ENCODE peak calls at places on chromosomes 11 and 22, in nine cellular contexts. J is AG04450, G is right atrium auricular region, L is epithelial cell of esophagus, I is H9, H is astrocyte of the spinal cord, F is fibroblast of lung, N is RWPE1, R is AG10803. A is an unnamed sample.

GRCh38 chr22:50523806-50524663 is 1.4 kb downstream of the SCO2 start:
- DNase-seq in J (no peak), H (no peak), L (peak), I (no peak), N (no peak), G (no peak), F (no peak), R (no peak), A (no peak)

GRCh38 chr11:27392715-27393114 is 29.7 kb upstream of the CCDC34 start:
- DNase-seq in R (peak), G (no peak), N (no peak), I (no peak), J (peak), L (peak), F (peak), H (peak), A (no peak)

GRCh38 chr22:32814289-32814865 is 12.9 kb downstream of the TIMP3 start:
- DNase-seq in J (no peak), H (no peak), N (no peak), G (no peak), R (peak), L (no peak), I (no peak), F (no peak), A (no peak)

GRCh38 chr11:132463941-132464340 is 1068.4 kb downstream of the OPCML start:
- DNase-seq in N (no peak), J (no peak), F (peak), R (peak), I (no peak), G (no peak), L (no peak), H (no peak), A (no peak)

GRCh38 chr11:43981006-43981405 is 38.6 kb downstream of the C11orf96 start:
- DNase-seq in H (no peak), L (no peak), F (no peak), N (no peak), R (no peak), G (no peak), J (no peak), I (no peak), A (no peak)

GRCh38 chr11:110776091-110776490 is 63.9 kb upstream of the ARHGAP20 start:
- DNase-seq in I (no peak), N (no peak), R (no peak), G (no peak), J (no peak), F (no peak), L (no peak), H (no peak), A (no peak)

GRCh38 chr22:37053310-37054077 is 2.0 kb downstream of the KCTD17 start:
- DNase-seq in H (no peak), N (no peak), I (no peak), L (no peak), G (peak), F (no peak), J (no peak), R (peak), A (no peak)

GRCh38 chr11:96278039-96278897 is 64.7 kb downstream of the MAML2 start:
- DNase-seq in F (peak), J (no peak), L (peak), I (no peak), G (no peak), N (peak), H (peak), R (peak), A (no peak)

GRCh38 chr22:48089601-48090331 is 1327.3 kb downstream of the TBC1D22A start:
- DNase-seq in J (no peak), I (no peak), H (no peak), F (peak), N (no peak), G (peak), R (peak), L (no peak), A (no peak)

GRCh38 chr22:39462443-39463147 is 5.8 kb downstream of the MGAT3 start:
- DNase-seq in N (no peak), R (no peak), H (no peak), I (peak), F (no peak), G (no peak), L (no peak), J (no peak), A (no peak)

GRCh38 chr22:17314472-17314871 is 54.8 kb upstream of the CECR2 start:
- DNase-seq in I (no peak), H (no peak), L (no peak), N (no peak), J (no peak), F (no peak), G (no peak), R (no peak), A (no peak)

GRCh38 chr11:116813781-116814471 is 9.2 kb downstream of the APOA4 start:
- DNase-seq in J (no peak), L (no peak), F (no peak), H (no peak), G (no peak), I (no peak), R (no peak), N (no peak), A (no peak)

GRCh38 chr11:8934735-8935478 is 2.2 kb upstream of the C11orf16 start:
- DNase-seq in H (peak), N (peak), G (no peak), R (peak), I (no peak), F (peak), L (peak), J (peak), A (no peak)

GRCh38 chr11:97965849-97966646 is 1054.7 kb upstream of the CNTN5 start:
- DNase-seq in F (peak), R (peak), I (no peak), N (peak), L (peak), J (peak), H (peak), G (no peak), A (no peak)

GRCh38 chr11:122998727-122999370 is 17.2 kb upstream of the BSX start:
- DNase-seq in L (no peak), H (no peak), N (no peak), I (no peak), R (no peak), G (no peak), J (no peak), F (no peak), A (no peak)

GRCh38 chr11:103637250-103637649 is 399.2 kb upstream of the DDI1 start:
- DNase-seq in G (no peak), R (peak), J (no peak), H (peak), N (no peak), L (peak), I (no peak), F (no peak), A (no peak)

GRCh38 chr22:32574397-32574796 is 99.8 kb downstream of the FBXO7 start:
- DNase-seq in L (peak), N (no peak), I (no peak), R (no peak), F (no peak), J (no peak), G (no peak), H (no peak), A (no peak)

GRCh38 chr22:41915035-41915782 is at the start of gene SHISA8:
- DNase-seq in I (no peak), F (no peak), H (peak), L (peak), R (peak), G (no peak), N (peak), J (no peak), A (peak)

DNA sequence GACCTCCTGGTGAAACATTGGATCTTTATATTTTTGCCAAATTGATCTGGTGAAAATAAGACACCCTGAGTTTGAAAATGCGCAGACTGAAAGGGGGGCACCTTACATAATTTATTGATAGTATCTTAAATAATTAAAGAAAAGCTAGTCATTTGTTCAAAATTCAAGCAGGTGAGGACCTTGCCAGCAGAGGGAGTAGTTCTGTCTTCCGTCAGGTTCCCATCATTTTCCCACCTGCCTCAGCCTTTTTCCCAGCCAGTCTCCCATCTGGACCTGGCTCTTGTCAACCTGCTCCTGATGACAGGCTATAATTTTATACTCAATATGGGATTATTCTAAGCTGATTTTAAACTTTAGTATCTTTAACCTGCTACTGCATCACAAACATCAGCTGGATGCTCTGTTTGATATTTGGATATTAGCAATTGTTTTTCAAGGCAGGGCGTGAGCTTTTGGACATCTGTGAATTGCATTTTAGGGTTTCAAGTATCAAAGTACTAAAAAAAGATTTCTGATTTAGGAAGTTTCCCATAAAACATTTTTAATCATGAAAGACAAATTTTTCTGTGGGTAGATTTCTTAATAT is 132.0 kb downstream of the ELP4 start:
- DNase-seq in G (no peak), R (peak), J (no peak), N (peak), I (peak), L (peak), H (peak), F (peak), A (peak)
- TF ChIP-seq CTCF in G (peak), R (peak), J (peak), N (peak), I (peak), L (peak), H (peak), F (peak), A (peak)

DNA sequence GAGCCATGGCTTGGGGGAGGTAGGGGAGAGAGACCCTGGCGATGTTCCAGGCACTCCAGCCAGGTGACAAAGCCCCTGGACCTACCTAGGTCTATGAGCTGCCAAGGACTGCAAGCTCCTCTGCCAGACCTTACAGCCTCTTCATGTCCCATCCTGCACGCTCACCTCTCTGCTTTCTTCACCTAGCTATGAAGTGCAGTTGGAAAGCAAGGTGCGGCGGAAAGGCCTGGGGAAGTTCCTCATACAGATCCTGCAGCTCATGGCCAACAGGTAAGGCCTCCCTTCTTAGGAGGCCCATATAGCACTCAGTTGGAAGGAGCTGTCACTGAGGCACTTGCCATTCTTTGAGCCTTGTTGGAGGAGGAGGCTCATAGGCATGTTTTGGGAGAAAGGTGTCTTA is 13.8 kb downstream of the NAA40 start:
- DNase-seq in F (no peak), L (peak), J (no peak), G (no peak), R (no peak), N (no peak), I (no peak), H (no peak), A (no peak)
- TF ChIP-seq CTCF in F (no peak), L (no peak), J (no peak), G (no peak), R (no peak), N (no peak), I (no peak), H (no peak), A (no peak)

GRCh38 chr11:57248780-57249383 is 11.8 kb upstream of the APLNR start:
- DNase-seq in N (peak), R (peak), F (peak), I (peak), H (peak), G (peak), L (peak), J (peak), A (peak)
- TF ChIP-seq CTCF in N (no peak), R (peak), F (peak), I (peak), H (peak), G (peak), L (peak), J (peak), A (peak)

GRCh38 chr11:2273311-2273710 is 2.9 kb upstream of the ASCL2 start:
- DNase-seq in N (no peak), I (no peak), H (no peak), L (no peak), G (no peak), F (no peak), J (no peak), R (no peak), A (no peak)

GRCh38 chr11:2272241-2272945 is 2.0 kb upstream of the ASCL2 start:
- DNase-seq in F (no peak), R (no peak), G (peak), H (no peak), N (no peak), J (no peak), L (no peak), I (no peak), A (no peak)

GRCh38 chr11:2271327-2272240 is 1.2 kb upstream of the ASCL2 start:
- DNase-seq in J (no peak), L (no peak), H (no peak), I (peak), N (no peak), R (no peak), G (no peak), F (no peak), A (no peak)

GRCh38 chr11:2273771-2274170 is 3.4 kb upstream of the ASCL2 start:
- DNase-seq in I (no peak), R (no peak), L (no peak), F (no peak), N (no peak), J (no peak), G (peak), H (no peak), A (no peak)

GRCh38 chr11:2272946-2273280 is 2.5 kb upstream of the ASCL2 start:
- DNase-seq in R (no peak), G (no peak), L (no peak), N (no peak), I (no peak), J (no peak), F (no peak), H (no peak), A (no peak)
- TF ChIP-seq CTCF in R (no peak), G (no peak), L (no peak), N (no peak), I (no peak), J (no peak), F (no peak), H (no peak), A (no peak)

A was measured in progenitor cell of endocrine pancreas.